ENCODE peak calls at places on chromosomes 11 and 22, in ten cellular contexts. M is colonic mucosa; U is Peyer's patch; D is upper lobe of right lung; Y is cardiac muscle cell; H is IMR-90; O is left ventricle myocardium inferior; S is left lung; G is Jurkat, Clone E6-1; Z is mammary epithelial cell. L is an unnamed sample.

GRCh38 chr22:46579751-46580449 is 40.3 kb upstream of the GRAMD4 start:
- DNase-seq in S (peak; percentile 65), M (no peak), G (no peak), Z (no peak), D (peak; percentile 63), O (peak; percentile 16), U (no peak), Y (no peak), H (no peak), L (no peak)

GRCh38 chr22:36249160-36249559 is 3.8 kb upstream of the APOL1 start:
- DNase-seq in U (no peak), Y (no peak), M (no peak), D (no peak), Z (no peak), H (no peak), S (no peak), O (no peak), G (no peak), L (no peak)

GRCh38 chr11:1516273-1517067 is 29.9 kb upstream of the MOB2 start:
- DNase-seq in Y (no peak), Z (peak; percentile 21), U (no peak), S (peak; percentile 56), M (no peak), O (peak; percentile 8), H (peak; percentile 61), G (no peak), D (no peak), L (peak; percentile 26)

GRCh38 chr11:13831707-13832106 is 130.8 kb upstream of the SPON1 start:
- DNase-seq in H (no peak), Z (peak; percentile 19), O (no peak), U (no peak), D (no peak), M (no peak), S (no peak), Y (no peak), G (no peak), L (no peak)

GRCh38 chr11:124101722-124102121 is 13.5 kb upstream of the VWA5A start:
- DNase-seq in G (no peak), U (no peak), S (no peak), D (no peak), H (no peak), O (no peak), M (no peak), Y (no peak), Z (no peak), L (no peak)

GRCh38 chr11:2761131-2762030 is 61.6 kb upstream of the KCNQ1OT1 start:
- DNase-seq in S (peak; percentile 62), U (peak; percentile 12), G (no peak), D (peak; percentile 58), O (no peak), M (peak; percentile 61), Y (no peak), Z (no peak), H (no peak), L (no peak)

GRCh38 chr11:96328395-96329010 is 14.5 kb downstream of the MAML2 start:
- DNase-seq in D (no peak), U (no peak), Y (peak; percentile 45), Z (peak; percentile 75), G (no peak), O (no peak), M (no peak), S (no peak), H (peak; percentile 59), L (peak; percentile 56)

GRCh38 chr11:94948070-94948617 is 25.2 kb downstream of the CWC15 start:
- DNase-seq in U (no peak), O (no peak), Z (peak; percentile 13), D (no peak), H (peak; percentile 76), S (no peak), Y (peak; percentile 64), G (no peak), M (no peak), L (peak; percentile 87)

GRCh38 chr11:118212781-118213565 is 11.8 kb downstream of the JAML start:
- DNase-seq in U (no peak), M (no peak), O (no peak), Z (no peak), G (no peak), D (no peak), H (no peak), Y (no peak), S (no peak), L (no peak)

GRCh38 chr11:117354550-117354949 is 26.9 kb downstream of the CEP164 start:
- DNase-seq in G (no peak), O (no peak), Y (no peak), H (no peak), D (no peak), U (no peak), M (no peak), Z (no peak), S (no peak), L (no peak)

GRCh38 chr11:67033661-67034166 is 10.8 kb downstream of the SYT12 start:
- DNase-seq in U (no peak), Y (peak; percentile 91), S (no peak), O (no peak), D (no peak), Z (peak; percentile 93), H (peak; percentile 99), G (no peak), M (no peak), L (peak; percentile 98)

GRCh38 chr11:77154381-77155081 is 26.5 kb downstream of the MYO7A start:
- DNase-seq in M (no peak), S (peak; percentile 57), Z (no peak), D (no peak), U (no peak), O (peak; percentile 68), H (no peak), Y (no peak), G (no peak), L (no peak)

GRCh38 chr11:65395961-65396530 is 9.6 kb downstream of the FRMD8 start:
- DNase-seq in Z (no peak), G (no peak), H (no peak), O (no peak), Y (no peak), M (no peak), D (peak; percentile 50), U (no peak), S (peak; percentile 59), L (no peak)

GRCh38 chr22:47376901-47377520 is 614.6 kb downstream of the TBC1D22A start:
- DNase-seq in U (no peak), O (no peak), S (no peak), H (no peak), Z (no peak), Y (no peak), D (peak; percentile 46), M (no peak), G (no peak), L (no peak)

GRCh38 chr22:36362819-36363377 is 24.9 kb downstream of the MYH9 start:
- DNase-seq in G (no peak), H (no peak), U (no peak), S (no peak), D (no peak), Z (peak; percentile 70), O (no peak), Y (no peak), M (no peak), L (no peak)

GRCh38 chr11:61707574-61707973 is 27.4 kb downstream of the DAGLA start:
- DNase-seq in D (no peak), G (no peak), U (no peak), Y (no peak), Z (no peak), O (no peak), M (peak; percentile 91), H (no peak), S (peak; percentile 75), L (no peak)
- H3K4me3 ChIP-seq in D (no peak overlapping the region), G (no peak overlapping the region), U (no peak overlapping the region), Y (no peak overlapping the region), Z (no peak overlapping the region), O (no peak overlapping the region), M (no peak overlapping the region), H (no peak overlapping the region), S (no peak overlapping the region), L (no peak overlapping the region)

GRCh38 chr11:100712618-100713017 is 25.5 kb downstream of the ARHGAP42 start:
- DNase-seq in O (no peak), Y (no peak), Z (no peak), M (no peak), H (no peak), S (no peak), D (no peak), G (no peak), U (no peak), L (no peak)
- H3K4me3 ChIP-seq in O (no peak overlapping the region), Y (no peak overlapping the region), Z (no peak overlapping the region), M (no peak overlapping the region), H (no peak overlapping the region), S (no peak overlapping the region), D (no peak overlapping the region), G (no peak overlapping the region), U (no peak overlapping the region), L (no peak overlapping the region)

DNA sequence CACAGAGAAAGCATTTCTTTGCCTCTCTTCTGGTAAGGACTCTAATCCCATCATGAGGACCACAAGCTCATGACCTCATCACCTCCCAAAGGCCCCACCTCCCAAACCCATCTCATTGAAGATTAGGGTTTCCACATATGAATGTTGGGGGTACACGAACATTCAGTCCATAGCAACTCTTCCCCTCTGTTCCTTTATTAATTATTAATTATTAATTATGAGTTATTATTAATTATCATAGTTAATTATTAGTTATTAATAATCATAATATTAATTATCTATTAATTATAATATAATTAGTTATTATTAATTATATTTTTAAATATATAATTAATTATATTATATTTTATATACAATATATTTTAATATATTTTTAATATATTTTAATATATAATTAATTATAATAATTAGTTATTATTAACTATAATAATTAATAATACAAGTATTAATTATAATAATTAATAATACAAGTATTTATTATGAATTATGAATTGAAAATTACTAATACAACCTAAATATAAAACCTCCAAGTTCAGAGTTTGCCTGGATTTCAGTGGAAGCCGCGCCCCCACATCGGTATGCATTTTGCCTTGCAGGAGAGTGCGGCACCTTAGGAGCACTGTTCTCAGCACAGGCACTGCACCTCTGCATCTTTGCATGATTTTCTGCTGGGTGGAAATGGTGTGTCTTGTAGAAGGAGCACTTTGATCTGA is 128.0 kb upstream of the FGF3 start:
- DNase-seq in G (no peak), O (no peak), Z (no peak), M (no peak), U (no peak), Y (no peak), S (no peak), H (no peak), D (peak; percentile 6), L (no peak)
- H3K4me3 ChIP-seq in G (no peak overlapping the region), O (no peak overlapping the region), Z (no peak overlapping the region), M (no peak overlapping the region), U (no peak overlapping the region), Y (no peak overlapping the region), S (no peak overlapping the region), H (no peak overlapping the region), D (no peak overlapping the region), L (no peak overlapping the region)

DNA sequence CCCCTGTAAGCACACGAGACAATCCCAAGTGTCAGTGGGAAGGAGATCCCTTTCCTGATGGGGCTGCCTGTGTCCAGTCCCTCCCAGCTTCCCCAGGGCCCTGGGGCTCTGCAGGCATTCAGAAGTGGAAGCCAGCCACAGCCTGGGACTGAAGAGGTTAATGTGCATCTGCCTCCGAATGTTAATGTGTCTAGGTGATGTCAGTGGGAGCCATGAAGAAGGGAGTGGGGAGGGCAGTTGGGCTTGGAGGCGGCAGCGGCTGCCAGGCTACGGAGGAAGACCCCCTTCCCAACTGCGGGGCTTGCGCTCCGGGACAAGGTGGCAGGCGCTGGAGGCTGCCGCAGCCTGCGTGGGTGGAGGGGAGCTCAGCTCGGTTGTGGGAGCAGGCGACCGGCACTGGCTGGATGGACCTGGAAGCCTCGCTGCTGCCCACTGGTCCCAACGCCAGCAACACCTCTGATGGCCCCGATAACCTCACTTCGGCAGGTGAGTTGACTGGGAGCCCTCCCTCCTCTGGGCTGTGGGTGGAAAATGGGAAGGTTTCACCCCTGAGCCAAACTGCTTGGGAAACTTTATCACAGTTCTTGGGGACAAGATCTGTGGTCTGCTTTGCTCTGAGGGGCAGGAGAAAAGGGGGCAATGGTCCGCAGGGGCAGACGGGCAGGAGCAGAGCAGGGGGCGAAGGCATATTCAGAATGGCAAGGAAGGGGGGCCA is at the start of gene MCHR1:
- DNase-seq in S (no peak), G (no peak), Z (no peak), M (no peak), Y (no peak), H (peak; percentile 14), O (no peak), U (no peak), D (no peak), L (no peak)
- H3K4me3 ChIP-seq in S (no peak within 1 kb of the TSS), G (no peak within 1 kb of the TSS), Z (no peak within 1 kb of the TSS), M (no peak within 1 kb of the TSS), Y (no peak within 1 kb of the TSS), H (peak within 1 kb of the TSS; percentile 29), O (peak within 1 kb of the TSS; percentile 53), U (no peak within 1 kb of the TSS), D (no peak within 1 kb of the TSS), L (peak within 1 kb of the TSS; percentile 9)

L was measured in choroid plexus epithelial cell.